ENCODE peak calls at places on chromosomes 3 and 15, in seven cellular contexts. A, T, O, R, E, J and N are unnamed samples.

GRCh38 chr3:69768436-69768835 is 29.2 kb downstream of the MITF start:
- DNase-seq in O (no peak), J (no peak), R (no peak), E (no peak), T (no peak), A (no peak), N (no peak)

GRCh38 chr3:114178770-114179368 is at the start of gene DRD3:
- DNase-seq in R (no peak), A (peak; percentile 31), O (no peak), E (no peak), J (peak; percentile 6), T (no peak), N (no peak)

GRCh38 chr3:87798567-87798947 is 260.2 kb downstream of the CGGBP1 start:
- DNase-seq in R (no peak), A (no peak), J (no peak), O (no peak), E (no peak), T (no peak), N (no peak)

GRCh38 chr15:59296181-59296617 is 76.5 kb downstream of the MYO1E start:
- DNase-seq in R (no peak), E (no peak), J (no peak), A (peak; percentile 62), O (no peak), T (no peak), N (no peak)

GRCh38 chr15:65305144-65305758 is 774 bp downstream of the RNU5B-1 start:
- DNase-seq in E (no peak), O (no peak), T (no peak), J (no peak), A (peak; percentile 56), R (no peak), N (no peak)

GRCh38 chr15:62324382-62324781 is 159.3 kb upstream of the C2CD4B start:
- DNase-seq in R (no peak), A (no peak), T (no peak), J (no peak), E (no peak), O (no peak), N (no peak)

GRCh38 chr3:27590437-27591320 is 106.5 kb upstream of the SLC4A7 start:
- DNase-seq in J (no peak), T (no peak), O (no peak), E (no peak), R (no peak), A (no peak), N (no peak)

GRCh38 chr3:100045696-100046095 is 68.6 kb downstream of the FILIP1L start:
- DNase-seq in J (no peak), R (no peak), A (peak; percentile 65), E (no peak), T (no peak), O (no peak), N (peak; percentile 17)

GRCh38 chr3:62178739-62179600 is 194.4 kb downstream of the FEZF2 start:
- DNase-seq in E (no peak), A (no peak), T (no peak), R (no peak), O (no peak), J (no peak), N (no peak)

GRCh38 chr3:168123211-168124173 is 27.8 kb upstream of the GOLIM4 start:
- DNase-seq in A (no peak), R (no peak), J (no peak), T (no peak), E (no peak), O (no peak), N (peak; percentile 65)

GRCh38 chr3:110069641-110070538 is 732.5 kb upstream of the DPPA4 start:
- DNase-seq in O (no peak), T (no peak), E (no peak), J (peak; percentile 37), A (peak; percentile 8), R (no peak), N (no peak)

GRCh38 chr3:177642482-177643163 is 445.3 kb upstream of the TBL1XR1 start:
- DNase-seq in T (peak; percentile 15), J (no peak), A (no peak), O (no peak), E (no peak), R (peak; percentile 20), N (no peak)

GRCh38 chr3:150407818-150408231 is 273 bp upstream of the TSC22D2 start:
- DNase-seq in T (no peak), O (no peak), R (no peak), A (no peak), E (no peak), J (no peak), N (no peak)

GRCh38 chr3:37779289-37780152 is 82.2 kb upstream of the CTDSPL start:
- DNase-seq in A (peak; percentile 77), O (no peak), J (peak; percentile 77), E (no peak), R (no peak), T (no peak), N (peak; percentile 77)

GRCh38 chr15:67531379-67532059 is 10.6 kb downstream of the C15orf61 start:
- DNase-seq in J (no peak), E (no peak), T (no peak), R (no peak), A (no peak), O (no peak), N (no peak)

GRCh38 chr15:34501131-34501530 is 63.5 kb upstream of the GOLGA8A start:
- DNase-seq in J (no peak), R (no peak), E (no peak), A (no peak), T (no peak), O (no peak), N (no peak)

GRCh38 chr3:181896605-181897004 is 184.9 kb downstream of the SOX2 start:
- DNase-seq in O (no peak), A (no peak), T (no peak), R (no peak), J (peak; percentile 9), E (no peak), N (no peak)

GRCh38 chr3:19029837-19030835 is 118.2 kb upstream of the KCNH8 start:
- DNase-seq in J (no peak), A (no peak), O (no peak), T (no peak), R (no peak), E (no peak), N (no peak)

GRCh38 chr15:77739591-77740378 is 107.1 kb upstream of the LINGO1 start:
- DNase-seq in O (no peak), E (no peak), T (no peak), R (no peak), J (no peak), A (no peak), N (no peak)

GRCh38 chr3:122215592-122216298 is 32.3 kb downstream of the CASR start:
- DNase-seq in R (no peak), T (no peak), E (no peak), A (no peak), J (no peak), O (no peak), N (no peak)

GRCh38 chr3:53122933-53123305 is 7.3 kb downstream of the RFT1 start:
- DNase-seq in E (no peak), A (no peak), T (no peak), O (no peak), R (no peak), J (no peak), N (no peak)